ENCODE peak calls at places on chromosome 21, in nine cellular contexts. One of them, this sample, is unnamed.

GRCh38 chr21:39121600-39122355 is 61.5 kb downstream of the PSMG1 start:
- DNase-seq in renal cortical epithelial cell: no peak
- DNase-seq in EL: no peak
- DNase-seq in SK-MEL-5: no peak
- DNase-seq in SW 1271: no peak
- DNase-seq in GM04504: no peak
- DNase-seq in heart left ventricle: no peak
- DNase-seq in H4: peak
- DNase-seq in 8988T: no peak
- DNase-seq in this sample: no peak

GRCh38 chr21:46057111-46057709 is 40.7 kb upstream of the COL6A2 start:
- DNase-seq in renal cortical epithelial cell: no peak
- DNase-seq in EL: no peak
- DNase-seq in SK-MEL-5: no peak
- DNase-seq in SW 1271: no peak
- DNase-seq in GM04504: no peak
- DNase-seq in heart left ventricle: no peak
- DNase-seq in H4: no peak
- DNase-seq in 8988T: no peak
- DNase-seq in this sample: no peak

GRCh38 chr21:32406405-32406804 is 6.1 kb upstream of the EVA1C start:
- DNase-seq in renal cortical epithelial cell: no peak
- DNase-seq in EL: no peak
- DNase-seq in SK-MEL-5: no peak
- DNase-seq in SW 1271: no peak
- DNase-seq in GM04504: no peak
- DNase-seq in heart left ventricle: no peak
- DNase-seq in H4: no peak
- DNase-seq in 8988T: no peak
- DNase-seq in this sample: no peak

GRCh38 chr21:21818898-21819297 is 820.7 kb downstream of the NCAM2 start:
- DNase-seq in renal cortical epithelial cell: no peak
- DNase-seq in EL: no peak
- DNase-seq in SK-MEL-5: no peak
- DNase-seq in SW 1271: no peak
- DNase-seq in GM04504: no peak
- DNase-seq in heart left ventricle: no peak
- DNase-seq in H4: no peak
- DNase-seq in 8988T: no peak
- DNase-seq in this sample: no peak

GRCh38 chr21:31552826-31553225 is 106.7 kb upstream of the SOD1 start:
- DNase-seq in renal cortical epithelial cell: no peak
- DNase-seq in EL: no peak
- DNase-seq in SK-MEL-5: no peak
- DNase-seq in SW 1271: no peak
- DNase-seq in GM04504: no peak
- DNase-seq in heart left ventricle: no peak
- DNase-seq in H4: no peak
- DNase-seq in 8988T: no peak
- DNase-seq in this sample: no peak

GRCh38 chr21:43269981-43270670 is 101.3 kb downstream of the CRYAA start:
- DNase-seq in renal cortical epithelial cell: no peak
- DNase-seq in EL: no peak
- DNase-seq in SK-MEL-5: no peak
- DNase-seq in SW 1271: no peak
- DNase-seq in GM04504: no peak
- DNase-seq in heart left ventricle: peak
- DNase-seq in H4: no peak
- DNase-seq in 8988T: no peak
- DNase-seq in this sample: no peak

GRCh38 chr21:37338671-37339526 is 27.7 kb upstream of the DYRK1A start:
- DNase-seq in renal cortical epithelial cell: peak
- DNase-seq in EL: peak
- DNase-seq in SK-MEL-5: peak
- DNase-seq in SW 1271: no peak
- DNase-seq in GM04504: peak
- DNase-seq in heart left ventricle: peak
- DNase-seq in H4: peak
- DNase-seq in 8988T: no peak
- DNase-seq in this sample: no peak

GRCh38 chr21:42121792-42122191 is 50.7 kb downstream of the UMODL1 start:
- DNase-seq in renal cortical epithelial cell: peak
- DNase-seq in EL: no peak
- DNase-seq in SK-MEL-5: no peak
- DNase-seq in SW 1271: no peak
- DNase-seq in GM04504: no peak
- DNase-seq in heart left ventricle: peak
- DNase-seq in H4: no peak
- DNase-seq in 8988T: no peak
- DNase-seq in this sample: no peak

GRCh38 chr21:30372139-30372770 is at the start of gene KRTAP13-2:
- DNase-seq in renal cortical epithelial cell: no peak
- DNase-seq in EL: no peak
- DNase-seq in SK-MEL-5: peak
- DNase-seq in SW 1271: no peak
- DNase-seq in GM04504: no peak
- DNase-seq in heart left ventricle: no peak
- DNase-seq in H4: no peak
- DNase-seq in 8988T: no peak
- DNase-seq in this sample: no peak

GRCh38 chr21:33403128-33403785 is at the start of gene IFNGR2:
- DNase-seq in renal cortical epithelial cell: no peak
- DNase-seq in EL: peak
- DNase-seq in SK-MEL-5: peak
- DNase-seq in SW 1271: no peak
- DNase-seq in GM04504: no peak
- DNase-seq in heart left ventricle: peak
- DNase-seq in H4: no peak
- DNase-seq in 8988T: peak
- DNase-seq in this sample: no peak

GRCh38 chr21:41166947-41167346 is 1.0 kb upstream of the BACE2 start:
- DNase-seq in renal cortical epithelial cell: no peak
- DNase-seq in EL: no peak
- DNase-seq in SK-MEL-5: peak
- DNase-seq in SW 1271: no peak
- DNase-seq in GM04504: no peak
- DNase-seq in heart left ventricle: no peak
- DNase-seq in H4: no peak
- DNase-seq in 8988T: no peak
- DNase-seq in this sample: no peak

GRCh38 chr21:18617291-18617690 is 213.7 kb upstream of the TMPRSS15 start:
- DNase-seq in renal cortical epithelial cell: no peak
- DNase-seq in EL: no peak
- DNase-seq in SK-MEL-5: peak
- DNase-seq in SW 1271: no peak
- DNase-seq in GM04504: no peak
- DNase-seq in heart left ventricle: no peak
- DNase-seq in H4: no peak
- DNase-seq in 8988T: no peak
- DNase-seq in this sample: no peak

This sample was measured in stimulated activated effector memory CD8-positive, alpha-beta T cell treated with anti-CD3 and anti-CD28 coated beads, Interleukin-12 subunit alpha, Interleukin-12 subunit beta, amount 100 ng/mL, for 72 hours.